ENCODE peak calls at places on chromosomes 1 and 21, in four cellular contexts. W, T, F and U are unnamed samples.

GRCh38 chr1:42479621-42480020 is 16.5 kb downstream of the CCDC30 start:
- DNase-seq in T (no peak), F (no peak), W (no peak), U (no peak)

GRCh38 chr1:206029484-206029883 is 5.8 kb upstream of the CTSE start:
- DNase-seq in W (no peak), T (peak), F (peak), U (no peak)

GRCh38 chr1:92482665-92483441 is 3.9 kb downstream of the GFI1 start:
- DNase-seq in W (peak), F (peak), T (peak), U (no peak)

GRCh38 chr1:17167783-17168479 is 37.0 kb upstream of the PADI1 start:
- DNase-seq in W (no peak), F (no peak), T (no peak), U (peak)

GRCh38 chr1:115320368-115320767 is 17.7 kb downstream of the NGF start:
- DNase-seq in F (no peak), T (no peak), W (no peak), U (no peak)

GRCh38 chr1:185450123-185450788 is 133.2 kb upstream of the IVNS1ABP start:
- DNase-seq in F (peak), T (no peak), W (no peak), U (no peak)

GRCh38 chr1:65467536-65467935 is 47.1 kb downstream of the LEPR start:
- DNase-seq in T (no peak), F (peak), W (no peak), U (no peak)

GRCh38 chr21:39662411-39662953 is 49.7 kb downstream of the B3GALT5 start:
- DNase-seq in F (peak), W (no peak), T (no peak), U (no peak)

GRCh38 chr1:51295926-51296325 is 34.4 kb downstream of the TTC39A start:
- DNase-seq in T (peak), F (no peak), W (no peak), U (no peak)

GRCh38 chr21:34180826-34181359 is 107.5 kb downstream of the MRPS6 start:
- DNase-seq in W (no peak), T (no peak), F (no peak), U (no peak)

GRCh38 chr1:43743206-43743605 is 35.9 kb downstream of the ST3GAL3 start:
- DNase-seq in T (no peak), F (no peak), W (no peak), U (no peak)

GRCh38 chr1:149949911-149950310 is 13.2 kb upstream of the MTMR11 start:
- DNase-seq in T (no peak), W (no peak), F (no peak), U (no peak)

GRCh38 chr1:44433209-44433608 is 28.2 kb downstream of the RNF220 start:
- DNase-seq in F (no peak), T (no peak), W (no peak), U (no peak)

GRCh38 chr21:41168391-41169257 is 664 bp downstream of the BACE2 start:
- DNase-seq in F (peak), T (peak), W (no peak), U (no peak)

GRCh38 chr21:29382029-29382654 is 83.4 kb downstream of the BACH1 start:
- DNase-seq in W (no peak), T (no peak), F (no peak), U (no peak)

GRCh38 chr1:111241797-111242196 is 14.3 kb downstream of the CHI3L2 start:
- DNase-seq in W (no peak), T (no peak), F (no peak), U (no peak)

GRCh38 chr1:101738475-101738874 is 258.3 kb downstream of the OLFM3 start:
- DNase-seq in T (no peak), F (no peak), W (no peak), U (peak)

GRCh38 chr1:161357073-161357472 is 10.6 kb downstream of the CFAP126 start:
- DNase-seq in F (no peak), T (no peak), W (no peak), U (no peak)

GRCh38 chr1:178076607-178077006 is 17.3 kb upstream of the RASAL2 start:
- DNase-seq in W (no peak), F (no peak), T (no peak), U (no peak)

GRCh38 chr1:197391303-197392226 is 123.5 kb downstream of the CRB1 start:
- DNase-seq in T (no peak), W (no peak), F (no peak), U (no peak)

GRCh38 chr1:7171574-7171973 is 386.3 kb downstream of the CAMTA1 start:
- DNase-seq in T (no peak), F (no peak), W (no peak), U (no peak)

GRCh38 chr21:45499970-45500575 is 42.2 kb downstream of the SLC19A1 start:
- DNase-seq in T (peak), W (no peak), F (no peak), U (no peak)

GRCh38 chr1:55702064-55702463 is 486.9 kb upstream of the USP24 start:
- DNase-seq in F (peak), T (no peak), W (no peak), U (no peak)

GRCh38 chr1:21524686-21525339 is 15.6 kb downstream of the ALPL start:
- DNase-seq in T (peak), W (no peak), F (no peak), U (no peak)

GRCh38 chr1:151458936-151459330 is 361 bp downstream of the POGZ start:
- DNase-seq in F (peak), W (peak), T (peak), U (no peak)

GRCh38 chr1:203996126-203996525 is 76.8 kb upstream of the SOX13 start:
- DNase-seq in T (no peak), F (no peak), W (no peak), U (no peak)

GRCh38 chr1:216562383-216562782 is 139.1 kb upstream of the USH2A start:
- DNase-seq in W (no peak), T (no peak), F (no peak), U (no peak)
- TF ChIP-seq CTCF in W (no peak), T (no peak), F (no peak), U (no peak)

DNA sequence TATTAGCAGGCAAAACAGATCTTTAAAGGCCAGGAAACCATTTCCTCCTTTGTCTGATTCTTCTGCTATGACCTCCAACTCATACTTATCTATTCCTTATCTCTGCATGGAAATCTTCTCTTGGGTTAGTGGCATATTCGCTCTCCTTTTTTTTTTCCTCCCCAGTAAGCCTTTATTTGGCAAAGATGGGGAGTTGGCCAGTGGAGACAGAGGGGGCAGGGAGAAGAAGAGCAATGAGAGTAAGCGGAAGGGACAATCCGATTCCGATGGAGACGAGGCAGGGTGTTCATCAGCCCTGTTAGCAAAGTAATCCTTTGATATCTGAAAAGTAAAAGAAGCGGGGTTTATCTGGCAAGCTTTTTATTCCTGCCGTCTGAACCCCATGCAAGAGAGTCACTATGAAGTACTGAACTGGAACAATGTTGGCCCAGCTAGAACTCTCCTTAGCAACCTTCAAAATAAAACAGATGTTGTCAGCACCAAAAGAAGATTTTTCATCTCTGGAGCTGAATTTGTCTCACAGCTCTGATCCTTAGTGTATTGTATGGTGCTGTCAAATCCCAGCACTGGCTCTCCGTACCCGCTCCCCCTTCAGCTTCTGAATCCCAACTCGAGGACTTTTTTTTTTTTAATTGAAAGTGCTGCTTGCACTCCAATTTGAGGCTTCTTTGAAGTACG is 40.9 kb downstream of the PTGFRN start:
- DNase-seq in T (no peak), W (no peak), F (no peak), U (no peak)
- H3K4me3 ChIP-seq in T (no peak), W (no peak), F (no peak), U (no peak)

GRCh38 chr1:91224878-91225277 is 179.8 kb downstream of the HFM1 start:
- DNase-seq in W (no peak), F (no peak), T (no peak), U (no peak)

GRCh38 chr1:91221017-91221416 is 183.6 kb downstream of the HFM1 start:
- DNase-seq in F (no peak), W (no peak), T (no peak), U (no peak)

DNA sequence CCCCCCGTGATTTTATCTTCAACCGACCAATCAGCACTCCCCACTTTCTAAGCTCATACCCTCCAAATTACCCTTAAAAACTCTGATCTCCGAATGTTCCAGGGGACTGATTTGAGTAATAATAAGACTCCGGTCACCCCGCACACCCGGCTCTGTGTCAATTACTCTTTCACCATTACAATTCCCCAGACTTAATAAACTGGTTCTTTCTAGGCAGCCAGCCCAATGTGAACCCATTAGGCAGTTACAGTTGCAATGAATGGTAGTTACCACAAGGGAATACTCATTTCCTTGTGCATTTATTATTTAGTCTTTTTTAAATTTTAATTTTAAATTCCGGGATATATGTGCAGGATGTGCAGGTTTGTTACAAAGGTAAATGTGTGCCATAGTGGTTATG is 177.9 kb downstream of the HFM1 start:
- DNase-seq in W (no peak), F (no peak), T (no peak), U (no peak)
- TF ChIP-seq CTCF in W (no peak), F (no peak), T (no peak), U (no peak)

DNA sequence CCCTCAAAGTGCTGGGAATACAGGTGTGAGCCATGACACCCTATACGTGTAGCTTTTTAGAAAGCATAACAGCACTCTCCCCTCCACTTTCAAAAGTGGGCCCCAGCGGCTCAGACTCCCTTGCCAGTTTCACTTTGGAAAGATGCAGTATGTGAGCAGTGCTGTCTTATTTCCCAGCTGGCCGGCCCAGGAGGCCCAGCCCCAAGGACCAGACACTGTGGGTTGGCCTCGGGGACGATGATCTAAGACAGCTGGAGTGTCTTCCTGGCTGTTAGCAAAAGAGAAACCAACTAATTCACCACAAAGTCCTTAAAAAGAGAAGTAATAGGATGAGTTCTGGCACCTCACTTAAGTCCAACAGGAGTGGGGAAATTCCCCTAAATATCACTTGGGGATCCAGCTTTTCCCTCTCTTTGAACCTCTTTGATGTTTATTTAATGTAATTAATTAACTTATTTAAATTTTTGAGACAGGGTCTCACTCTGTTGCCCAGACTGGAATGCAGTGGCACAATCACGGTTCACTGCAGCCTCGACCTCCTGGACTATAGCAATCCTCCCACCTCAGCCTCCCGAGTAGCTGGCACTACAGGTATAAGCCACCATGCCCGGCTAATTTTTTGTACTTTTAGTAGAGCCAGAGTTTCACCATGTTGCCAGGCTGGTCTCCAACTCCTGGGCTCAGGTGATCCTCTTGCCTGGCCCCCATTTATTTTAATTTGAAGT is 17.6 kb upstream of the CLIC4 start:
- DNase-seq in F (peak), W (no peak), T (peak), U (peak)
- H3K4me3 ChIP-seq in F (no peak), W (no peak), T (no peak), U (peak)

GRCh38 chr1:214122110-214122509 is 134.3 kb downstream of the PROX1 start:
- DNase-seq in W (no peak), F (no peak), T (no peak), U (no peak)

GRCh38 chr1:214124281-214124805 is 136.6 kb downstream of the PROX1 start:
- DNase-seq in F (no peak), T (no peak), W (no peak), U (no peak)

GRCh38 chr1:214124915-214125314 is 137.1 kb downstream of the PROX1 start:
- DNase-seq in W (no peak), T (no peak), F (no peak), U (no peak)

GRCh38 chr1:214120951-214121350 is 133.2 kb downstream of the PROX1 start:
- DNase-seq in W (no peak), F (no peak), T (no peak), U (no peak)

GRCh38 chr1:214123061-214123784 is 135.4 kb downstream of the PROX1 start:
- DNase-seq in F (peak), T (no peak), W (no peak), U (peak)
- TF ChIP-seq CTCF in F (peak), T (peak), W (no peak), U (peak)

GRCh38 chr1:229408458-229409037 is 25.3 kb downstream of the ACTA1 start:
- DNase-seq in W (no peak), F (no peak), T (no peak), U (no peak)

GRCh38 chr1:229406798-229407197 is 27.1 kb downstream of the ACTA1 start:
- DNase-seq in F (no peak), W (no peak), T (no peak), U (no peak)

GRCh38 chr1:229409616-229410369 is 24.1 kb downstream of the ACTA1 start:
- DNase-seq in F (no peak), T (no peak), W (no peak), U (no peak)

GRCh38 chr1:229410370-229410691 is 23.6 kb downstream of the ACTA1 start:
- DNase-seq in F (no peak), W (no peak), T (no peak), U (no peak)

DNA sequence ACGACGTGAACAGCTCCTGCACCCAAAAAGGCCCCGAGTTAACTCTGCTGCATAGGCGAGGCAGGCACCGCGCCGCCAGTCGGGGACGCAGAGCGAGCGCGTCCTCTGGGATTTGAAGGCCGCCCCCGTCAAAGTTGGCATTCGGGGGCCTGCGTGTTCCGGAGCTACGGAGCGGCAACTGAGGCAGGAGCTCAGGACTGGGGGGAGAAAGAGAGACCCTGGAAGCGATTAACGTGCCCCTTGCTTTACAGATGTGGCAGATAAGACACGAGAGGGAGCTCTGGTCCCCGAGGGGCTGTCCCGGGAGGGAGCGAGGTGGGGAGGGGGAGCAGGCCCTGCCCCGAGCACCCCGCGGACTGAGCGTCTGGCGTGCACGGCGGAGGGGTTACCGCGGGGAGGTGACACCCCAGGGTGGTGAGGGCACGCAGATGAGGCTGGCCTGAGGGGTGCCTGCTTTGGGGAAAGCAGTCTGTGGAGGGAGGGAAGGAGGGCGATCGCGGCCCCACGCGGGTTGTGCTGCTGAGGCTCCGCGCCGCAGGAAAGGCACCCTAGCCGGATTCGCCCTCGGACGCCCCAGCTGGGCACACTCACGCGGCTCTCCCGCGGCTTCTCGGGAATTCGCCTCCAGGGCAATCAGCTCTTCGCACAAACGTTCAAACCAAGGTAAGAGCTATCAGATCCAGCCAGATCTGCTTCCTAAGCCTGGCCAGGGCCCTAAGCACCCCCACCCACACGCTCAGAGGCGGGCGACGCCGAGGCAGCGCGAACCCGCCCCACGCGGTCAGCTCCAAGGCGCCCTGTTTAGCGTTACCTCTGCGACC is 26.5 kb downstream of the ACTA1 start:
- DNase-seq in W (peak), T (peak), F (no peak), U (no peak)
- H3K4me3 ChIP-seq in W (peak), T (peak), F (peak), U (peak)

DNA sequence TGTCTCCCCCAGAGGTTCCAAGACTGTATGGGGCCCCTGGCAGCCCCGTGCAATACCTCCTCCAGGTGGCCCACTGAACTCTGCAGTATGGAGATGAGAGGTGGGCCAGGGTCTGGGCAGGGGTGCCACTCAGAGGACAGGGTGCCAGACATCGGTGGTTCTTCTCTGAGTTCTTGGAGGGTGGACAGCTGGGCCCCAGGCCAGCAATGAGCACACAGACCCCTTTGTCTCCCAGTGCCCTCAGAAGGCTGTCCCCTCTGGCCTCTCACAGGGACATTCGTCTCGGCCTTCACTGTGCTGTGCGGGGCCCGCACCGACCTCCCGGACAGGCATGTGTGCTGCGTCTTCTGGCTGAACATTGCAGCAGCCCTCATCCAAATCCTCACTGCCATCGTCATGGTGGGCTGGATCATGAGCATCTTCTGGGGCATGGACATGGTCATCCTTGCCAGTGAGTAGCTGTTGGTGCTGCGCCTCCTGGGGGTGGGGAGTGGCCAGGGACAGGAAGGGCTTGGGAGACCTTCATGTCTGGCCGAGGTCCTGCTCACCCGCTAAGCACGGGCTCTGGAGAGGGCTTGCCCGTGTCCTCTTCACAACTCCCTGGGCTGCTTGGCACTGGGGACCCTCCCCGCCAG is 48.1 kb downstream of the STUM start:
- DNase-seq in W (no peak), T (peak), F (no peak), U (no peak)
- TF ChIP-seq CTCF in W (no peak), T (no peak), F (no peak), U (no peak)